ENCODE peak calls at places on chromosomes 5 and 9, in ten cellular contexts. One of them, this sample, is unnamed.

GRCh38 chr9:82531795-82532194 is 531.1 kb downstream of the RASEF start:
- DNase-seq in stomach: no peak
- DNase-seq in fibroblast of mammary gland: no peak
- DNase-seq in uterus: no peak
- DNase-seq in heart right ventricle: no peak
- DNase-seq in mucosa of descending colon: no peak
- DNase-seq in endothelial cell: no peak
- DNase-seq in WTC11: no peak
- DNase-seq in HCT116: no peak
- DNase-seq in AG04449: no peak
- DNase-seq in this sample: no peak

GRCh38 chr9:129383005-129383414 is 204.9 kb upstream of the IER5L start:
- DNase-seq in stomach: peak
- DNase-seq in fibroblast of mammary gland: no peak
- DNase-seq in uterus: no peak
- DNase-seq in heart right ventricle: peak
- DNase-seq in mucosa of descending colon: peak
- DNase-seq in endothelial cell: no peak
- DNase-seq in WTC11: no peak
- DNase-seq in HCT116: peak
- DNase-seq in AG04449: no peak
- DNase-seq in this sample: no peak

GRCh38 chr9:129394011-129394919 is 216.2 kb upstream of the IER5L start:
- DNase-seq in stomach: no peak
- DNase-seq in fibroblast of mammary gland: no peak
- DNase-seq in uterus: no peak
- DNase-seq in heart right ventricle: no peak
- DNase-seq in mucosa of descending colon: no peak
- DNase-seq in endothelial cell: no peak
- DNase-seq in WTC11: no peak
- DNase-seq in HCT116: no peak
- DNase-seq in AG04449: no peak
- DNase-seq in this sample: no peak

GRCh38 chr5:73638344-73639095 is 12.5 kb downstream of the ARHGEF28 start:
- DNase-seq in stomach: no peak
- DNase-seq in fibroblast of mammary gland: peak
- DNase-seq in uterus: no peak
- DNase-seq in heart right ventricle: no peak
- DNase-seq in mucosa of descending colon: no peak
- DNase-seq in endothelial cell: no peak
- DNase-seq in WTC11: no peak
- DNase-seq in HCT116: no peak
- DNase-seq in AG04449: peak
- DNase-seq in this sample: peak

GRCh38 chr5:54669285-54669684 is 151.7 kb downstream of the SNX18 start:
- DNase-seq in stomach: no peak
- DNase-seq in fibroblast of mammary gland: peak
- DNase-seq in uterus: no peak
- DNase-seq in heart right ventricle: no peak
- DNase-seq in mucosa of descending colon: no peak
- DNase-seq in endothelial cell: no peak
- DNase-seq in WTC11: no peak
- DNase-seq in HCT116: no peak
- DNase-seq in AG04449: no peak
- DNase-seq in this sample: no peak

GRCh38 chr5:167375125-167375524 is 916.3 kb upstream of the WWC1 start:
- DNase-seq in stomach: no peak
- DNase-seq in fibroblast of mammary gland: no peak
- DNase-seq in uterus: no peak
- DNase-seq in heart right ventricle: no peak
- DNase-seq in mucosa of descending colon: no peak
- DNase-seq in endothelial cell: no peak
- DNase-seq in WTC11: no peak
- DNase-seq in HCT116: no peak
- DNase-seq in AG04449: no peak
- DNase-seq in this sample: no peak

GRCh38 chr5:89707891-89708290 is 701.7 kb downstream of the CETN3 start:
- DNase-seq in stomach: no peak
- DNase-seq in fibroblast of mammary gland: no peak
- DNase-seq in uterus: no peak
- DNase-seq in heart right ventricle: no peak
- DNase-seq in mucosa of descending colon: no peak
- DNase-seq in endothelial cell: no peak
- DNase-seq in WTC11: no peak
- DNase-seq in HCT116: no peak
- DNase-seq in AG04449: no peak
- DNase-seq in this sample: no peak

GRCh38 chr5:177124486-177124991 is 9.0 kb upstream of the NSD1 start:
- DNase-seq in stomach: no peak
- DNase-seq in fibroblast of mammary gland: no peak
- DNase-seq in uterus: no peak
- DNase-seq in heart right ventricle: no peak
- DNase-seq in mucosa of descending colon: no peak
- DNase-seq in endothelial cell: no peak
- DNase-seq in WTC11: peak
- DNase-seq in HCT116: peak
- DNase-seq in AG04449: no peak
- DNase-seq in this sample: peak

GRCh38 chr5:178307266-178308045 is 74.9 kb upstream of the PHYKPL start:
- DNase-seq in stomach: no peak
- DNase-seq in fibroblast of mammary gland: no peak
- DNase-seq in uterus: no peak
- DNase-seq in heart right ventricle: no peak
- DNase-seq in mucosa of descending colon: no peak
- DNase-seq in endothelial cell: no peak
- DNase-seq in WTC11: peak
- DNase-seq in HCT116: no peak
- DNase-seq in AG04449: no peak
- DNase-seq in this sample: no peak

GRCh38 chr9:7147136-7148090 is 389.6 kb downstream of the KDM4C start:
- DNase-seq in stomach: no peak
- DNase-seq in fibroblast of mammary gland: no peak
- DNase-seq in uterus: no peak
- DNase-seq in heart right ventricle: peak
- DNase-seq in mucosa of descending colon: peak
- DNase-seq in endothelial cell: no peak
- DNase-seq in WTC11: no peak
- DNase-seq in HCT116: no peak
- DNase-seq in AG04449: no peak
- DNase-seq in this sample: no peak

GRCh38 chr5:120614512-120614911 is 150.4 kb downstream of the PRR16 start:
- DNase-seq in stomach: no peak
- DNase-seq in fibroblast of mammary gland: peak
- DNase-seq in uterus: no peak
- DNase-seq in heart right ventricle: no peak
- DNase-seq in mucosa of descending colon: no peak
- DNase-seq in endothelial cell: no peak
- DNase-seq in WTC11: no peak
- DNase-seq in HCT116: no peak
- DNase-seq in AG04449: peak
- DNase-seq in this sample: peak

GRCh38 chr5:73321757-73322452 is 126.7 kb downstream of the FOXD1 start:
- DNase-seq in stomach: no peak
- DNase-seq in fibroblast of mammary gland: peak
- DNase-seq in uterus: no peak
- DNase-seq in heart right ventricle: no peak
- DNase-seq in mucosa of descending colon: no peak
- DNase-seq in endothelial cell: no peak
- DNase-seq in WTC11: no peak
- DNase-seq in HCT116: peak
- DNase-seq in AG04449: peak
- DNase-seq in this sample: peak

GRCh38 chr5:92979716-92980115 is 601.3 kb downstream of the NR2F1-AS1 start:
- DNase-seq in stomach: no peak
- DNase-seq in fibroblast of mammary gland: no peak
- DNase-seq in uterus: no peak
- DNase-seq in heart right ventricle: no peak
- DNase-seq in mucosa of descending colon: no peak
- DNase-seq in endothelial cell: no peak
- DNase-seq in WTC11: no peak
- DNase-seq in HCT116: no peak
- DNase-seq in AG04449: no peak
- DNase-seq in this sample: no peak

GRCh38 chr5:74123928-74124327 is 497.9 kb downstream of the ARHGEF28 start:
- DNase-seq in stomach: no peak
- DNase-seq in fibroblast of mammary gland: no peak
- DNase-seq in uterus: no peak
- DNase-seq in heart right ventricle: no peak
- DNase-seq in mucosa of descending colon: no peak
- DNase-seq in endothelial cell: no peak
- DNase-seq in WTC11: no peak
- DNase-seq in HCT116: no peak
- DNase-seq in AG04449: no peak
- DNase-seq in this sample: no peak

GRCh38 chr9:130432362-130432761 is 12.4 kb upstream of the ASS1 start:
- DNase-seq in stomach: no peak
- DNase-seq in fibroblast of mammary gland: no peak
- DNase-seq in uterus: no peak
- DNase-seq in heart right ventricle: no peak
- DNase-seq in mucosa of descending colon: no peak
- DNase-seq in endothelial cell: no peak
- DNase-seq in WTC11: no peak
- DNase-seq in HCT116: no peak
- DNase-seq in AG04449: no peak
- DNase-seq in this sample: peak
- TF ChIP-seq CTCF in stomach: no peak
- TF ChIP-seq CTCF in fibroblast of mammary gland: no peak
- TF ChIP-seq CTCF in uterus: no peak
- TF ChIP-seq CTCF in heart right ventricle: no peak
- TF ChIP-seq CTCF in mucosa of descending colon: no peak
- TF ChIP-seq CTCF in endothelial cell: no peak
- TF ChIP-seq CTCF in WTC11: no peak
- TF ChIP-seq CTCF in HCT116: peak
- TF ChIP-seq CTCF in AG04449: no peak
- TF ChIP-seq CTCF in this sample: peak

GRCh38 chr9:79757074-79757473 is 185.3 kb downstream of the TLE4 start:
- DNase-seq in stomach: no peak
- DNase-seq in fibroblast of mammary gland: no peak
- DNase-seq in uterus: no peak
- DNase-seq in heart right ventricle: no peak
- DNase-seq in mucosa of descending colon: no peak
- DNase-seq in endothelial cell: no peak
- DNase-seq in WTC11: no peak
- DNase-seq in HCT116: no peak
- DNase-seq in AG04449: no peak
- DNase-seq in this sample: no peak

GRCh38 chr9:79763861-79764260 is 192.1 kb downstream of the TLE4 start:
- DNase-seq in stomach: peak
- DNase-seq in fibroblast of mammary gland: peak
- DNase-seq in uterus: peak
- DNase-seq in heart right ventricle: no peak
- DNase-seq in mucosa of descending colon: peak
- DNase-seq in endothelial cell: no peak
- DNase-seq in WTC11: no peak
- DNase-seq in HCT116: no peak
- DNase-seq in AG04449: no peak
- DNase-seq in this sample: peak

GRCh38 chr9:79756414-79756813 is 184.6 kb downstream of the TLE4 start:
- DNase-seq in stomach: no peak
- DNase-seq in fibroblast of mammary gland: no peak
- DNase-seq in uterus: no peak
- DNase-seq in heart right ventricle: no peak
- DNase-seq in mucosa of descending colon: no peak
- DNase-seq in endothelial cell: no peak
- DNase-seq in WTC11: no peak
- DNase-seq in HCT116: no peak
- DNase-seq in AG04449: no peak
- DNase-seq in this sample: no peak

GRCh38 chr9:79759460-79759859 is 187.7 kb downstream of the TLE4 start:
- DNase-seq in stomach: no peak
- DNase-seq in fibroblast of mammary gland: no peak
- DNase-seq in uterus: no peak
- DNase-seq in heart right ventricle: no peak
- DNase-seq in mucosa of descending colon: no peak
- DNase-seq in endothelial cell: no peak
- DNase-seq in WTC11: no peak
- DNase-seq in HCT116: no peak
- DNase-seq in AG04449: no peak
- DNase-seq in this sample: peak

GRCh38 chr9:79757906-79758669 is 186.3 kb downstream of the TLE4 start:
- DNase-seq in stomach: no peak
- DNase-seq in fibroblast of mammary gland: peak
- DNase-seq in uterus: no peak
- DNase-seq in heart right ventricle: no peak
- DNase-seq in mucosa of descending colon: no peak
- DNase-seq in endothelial cell: no peak
- DNase-seq in WTC11: no peak
- DNase-seq in HCT116: no peak
- DNase-seq in AG04449: no peak
- DNase-seq in this sample: no peak
- TF ChIP-seq CTCF in stomach: no peak
- TF ChIP-seq CTCF in fibroblast of mammary gland: peak
- TF ChIP-seq CTCF in uterus: no peak
- TF ChIP-seq CTCF in heart right ventricle: peak
- TF ChIP-seq CTCF in mucosa of descending colon: no peak
- TF ChIP-seq CTCF in endothelial cell: peak
- TF ChIP-seq CTCF in WTC11: no peak
- TF ChIP-seq CTCF in HCT116: no peak
- TF ChIP-seq CTCF in AG04449: peak
- TF ChIP-seq CTCF in this sample: peak

GRCh38 chr5:169770109-169770508 is 133.0 kb downstream of the DOCK2 start:
- DNase-seq in stomach: no peak
- DNase-seq in fibroblast of mammary gland: no peak
- DNase-seq in uterus: no peak
- DNase-seq in heart right ventricle: no peak
- DNase-seq in mucosa of descending colon: no peak
- DNase-seq in endothelial cell: no peak
- DNase-seq in WTC11: no peak
- DNase-seq in HCT116: no peak
- DNase-seq in AG04449: no peak
- DNase-seq in this sample: no peak
- TF ChIP-seq CTCF in stomach: no peak
- TF ChIP-seq CTCF in fibroblast of mammary gland: no peak
- TF ChIP-seq CTCF in uterus: no peak
- TF ChIP-seq CTCF in heart right ventricle: no peak
- TF ChIP-seq CTCF in mucosa of descending colon: no peak
- TF ChIP-seq CTCF in endothelial cell: no peak
- TF ChIP-seq CTCF in WTC11: no peak
- TF ChIP-seq CTCF in HCT116: no peak
- TF ChIP-seq CTCF in AG04449: no peak
- TF ChIP-seq CTCF in this sample: no peak

DNA sequence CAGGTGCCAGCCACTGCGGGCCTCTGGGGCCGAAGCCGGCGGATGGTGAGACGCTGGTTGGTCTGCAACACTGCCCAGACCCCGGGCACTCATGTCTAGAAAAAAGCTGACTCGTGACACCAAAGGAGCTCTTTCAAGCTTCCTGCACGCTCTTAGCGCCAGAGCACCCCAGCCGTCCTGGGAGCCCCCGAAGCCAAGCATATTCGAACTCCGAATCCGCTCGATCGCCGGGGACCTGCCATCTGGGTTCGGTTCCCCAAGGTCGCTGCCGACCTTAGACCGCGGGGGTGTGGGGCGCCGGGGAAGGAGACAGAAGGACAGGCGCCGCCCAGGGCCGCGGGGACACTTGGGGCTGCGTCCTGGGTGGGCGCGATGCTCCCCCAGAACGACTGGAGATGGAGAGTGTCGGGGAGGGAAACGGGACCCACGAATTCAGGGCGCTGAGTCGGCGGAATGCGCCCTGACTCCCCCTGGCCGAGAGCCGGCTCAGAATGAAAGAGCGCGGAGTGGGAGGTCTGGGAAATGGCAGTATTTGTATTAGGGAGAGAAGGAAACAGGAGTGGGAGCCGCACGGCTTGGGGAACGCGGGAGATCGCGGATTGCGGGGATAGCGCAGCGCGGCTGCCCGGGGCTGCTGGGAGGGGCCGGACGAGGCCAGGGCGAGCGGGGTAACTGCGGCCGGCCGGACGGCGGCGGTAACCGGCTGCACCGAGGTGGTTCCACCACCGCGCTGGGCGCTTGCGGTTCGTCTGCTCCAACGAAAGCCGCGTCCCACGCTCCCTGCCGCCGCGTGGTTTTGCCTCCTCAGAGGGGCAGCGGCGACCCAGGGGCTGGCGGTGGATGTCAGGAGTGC is 20.1 kb upstream of the MARCHF6 start:
- DNase-seq in stomach: peak
- DNase-seq in fibroblast of mammary gland: no peak
- DNase-seq in uterus: no peak
- DNase-seq in heart right ventricle: no peak
- DNase-seq in mucosa of descending colon: peak
- DNase-seq in endothelial cell: peak
- DNase-seq in WTC11: peak
- DNase-seq in HCT116: no peak
- DNase-seq in AG04449: no peak
- DNase-seq in this sample: no peak
- TF ChIP-seq CTCF in stomach: no peak
- TF ChIP-seq CTCF in fibroblast of mammary gland: no peak
- TF ChIP-seq CTCF in uterus: no peak
- TF ChIP-seq CTCF in heart right ventricle: no peak
- TF ChIP-seq CTCF in mucosa of descending colon: no peak
- TF ChIP-seq CTCF in endothelial cell: no peak
- TF ChIP-seq CTCF in WTC11: no peak
- TF ChIP-seq CTCF in HCT116: no peak
- TF ChIP-seq CTCF in AG04449: peak
- TF ChIP-seq CTCF in this sample: no peak